ENCODE peak calls at places on chromosomes 6 and 20, in seven cellular contexts. H is IMR-90, I is OCI-LY7, F is brain microvascular endothelial cell, M is fibroblast of lung, E is LNCaP clone FGC, R is kidney epithelial cell. D is an unnamed sample.

GRCh38 chr20:63120286-63121090 is 95.4 kb downstream of the YTHDF1 start:
- DNase-seq in F (no peak), R (no peak), I (no peak), E (no peak), H (no peak), M (no peak), D (no peak)

GRCh38 chr6:170147056-170147787 is 143.7 kb downstream of the DLL1 start:
- DNase-seq in I (no peak), H (no peak), E (no peak), R (no peak), F (no peak), M (no peak), D (no peak)

GRCh38 chr20:20695250-20695816 is 17.1 kb downstream of the RALGAPA2 start:
- DNase-seq in I (no peak), R (no peak), M (no peak), H (no peak), F (no peak), E (no peak), D (no peak)

GRCh38 chr6:3958255-3958654 is 109.1 kb downstream of the FAM50B start:
- DNase-seq in M (no peak), H (no peak), E (no peak), I (no peak), R (no peak), F (no peak), D (no peak)

GRCh38 chr20:17939622-17940446 is 28.8 kb downstream of the SNX5 start:
- DNase-seq in I (no peak), F (no peak), M (no peak), H (no peak), R (no peak), E (no peak), D (no peak)

GRCh38 chr6:110708295-110708965 is 106.8 kb downstream of the CDK19 start:
- DNase-seq in F (no peak), E (no peak), H (peak; percentile 65), R (no peak), M (peak; percentile 68), I (no peak), D (peak; percentile 36)

GRCh38 chr6:113476937-113477839 is 380.0 kb upstream of the MARCKS start:
- DNase-seq in I (no peak), F (no peak), H (peak; percentile 40), M (no peak), E (no peak), R (no peak), D (no peak)

GRCh38 chr6:111238464-111239119 is 151.3 kb downstream of the SLC16A10 start:
- DNase-seq in M (peak; percentile 43), R (peak; percentile 55), H (peak; percentile 64), F (peak; percentile 32), E (no peak), I (no peak), D (no peak)

GRCh38 chr20:16615199-16615598 is 42.0 kb upstream of the KIF16B start:
- DNase-seq in R (no peak), E (no peak), I (no peak), M (peak; percentile 99), H (peak; percentile 92), F (peak; percentile 69), D (peak; percentile 59)

GRCh38 chr20:63505281-63505680 is 6.4 kb upstream of the EEF1A2 start:
- DNase-seq in I (no peak), M (no peak), E (no peak), H (no peak), R (no peak), F (no peak), D (no peak)

GRCh38 chr20:34364013-34364382 is 925 bp downstream of the ITCH start:
- DNase-seq in I (peak; percentile 18), R (no peak), E (no peak), H (peak; percentile 34), M (peak; percentile 60), F (peak; percentile 27), D (no peak)

GRCh38 chr20:61026173-61026572 is 225.9 kb upstream of the CDH4 start:
- DNase-seq in F (no peak), H (no peak), R (no peak), I (no peak), M (no peak), E (no peak), D (no peak)

GRCh38 chr6:135323202-135323668 is 142.1 kb downstream of the MYB start:
- DNase-seq in F (peak; percentile 32), M (no peak), I (peak; percentile 68), E (no peak), R (no peak), H (no peak), D (no peak)

GRCh38 chr6:47690791-47691190 is 7.6 kb upstream of the ADGRF4 start:
- DNase-seq in I (no peak), E (no peak), F (no peak), H (no peak), M (no peak), R (no peak), D (no peak)

GRCh38 chr20:53795170-53795569 is 201.5 kb upstream of the ZNF217 start:
- DNase-seq in R (no peak), F (peak; percentile 47), I (no peak), E (no peak), H (peak; percentile 55), M (no peak), D (no peak)

GRCh38 chr6:116511424-116512131 is at the start of gene CALHM5:
- DNase-seq in E (no peak), I (no peak), R (peak; percentile 59), M (peak; percentile 94), F (peak; percentile 93), H (peak; percentile 94), D (peak; percentile 46)

GRCh38 chr6:56984884-56985283 is 30.0 kb downstream of the BEND6 start:
- DNase-seq in M (no peak), R (no peak), H (no peak), E (no peak), I (no peak), F (no peak), D (no peak)

GRCh38 chr20:17655286-17655651 is 26.8 kb downstream of the RRBP1 start:
- DNase-seq in R (no peak), M (no peak), H (no peak), I (no peak), F (peak; percentile 35), E (no peak), D (no peak)

GRCh38 chr6:136501514-136501913 is 48.7 kb downstream of the MAP7 start:
- DNase-seq in M (peak; percentile 6), E (no peak), R (no peak), F (no peak), H (no peak), I (no peak), D (no peak)

GRCh38 chr6:91023529-91023928 is 436.7 kb upstream of the MAP3K7 start:
- DNase-seq in H (no peak), I (no peak), F (no peak), E (no peak), R (no peak), M (no peak), D (no peak)

GRCh38 chr6:116405663-116406329 is 35.0 kb downstream of the DSE start:
- DNase-seq in H (peak; percentile 86), E (no peak), R (no peak), M (peak; percentile 71), F (peak; percentile 62), I (peak; percentile 78), D (no peak)

GRCh38 chr20:52948491-52948890 is 23.7 kb upstream of the TSHZ2 start:
- DNase-seq in R (no peak), I (no peak), E (no peak), H (no peak), M (peak; percentile 34), F (no peak), D (no peak)

GRCh38 chr20:62374431-62375152 is 7.5 kb upstream of the LAMA5 start:
- DNase-seq in R (no peak), F (no peak), M (peak; percentile 38), I (no peak), H (peak; percentile 34), E (no peak), D (no peak)

GRCh38 chr6:16761469-16762264 is 407 bp upstream of the ATXN1 start:
- DNase-seq in H (peak; percentile 91), R (no peak), M (peak; percentile 93), I (no peak), F (peak; percentile 90), E (no peak), D (no peak)

GRCh38 chr6:129733290-129733689 is 23.3 kb upstream of the ARHGAP18 start:
- DNase-seq in R (no peak), F (no peak), H (no peak), E (no peak), M (no peak), I (peak; percentile 51), D (no peak)
- TF ChIP-seq CTCF in R (no peak), F (no peak), H (no peak), E (peak; percentile 32), M (no peak), I (peak; percentile 70), D (no peak)

GRCh38 chr6:108175176-108175591 is 9.4 kb downstream of the NR2E1 start:
- DNase-seq in R (no peak), H (no peak), I (no peak), E (no peak), M (no peak), F (no peak), D (no peak)
- H3K4me3 ChIP-seq in R (no peak overlapping the region), H (no peak overlapping the region), I (no peak overlapping the region), E (no peak overlapping the region), M (no peak overlapping the region), F (no peak overlapping the region), D (no peak overlapping the region)

DNA sequence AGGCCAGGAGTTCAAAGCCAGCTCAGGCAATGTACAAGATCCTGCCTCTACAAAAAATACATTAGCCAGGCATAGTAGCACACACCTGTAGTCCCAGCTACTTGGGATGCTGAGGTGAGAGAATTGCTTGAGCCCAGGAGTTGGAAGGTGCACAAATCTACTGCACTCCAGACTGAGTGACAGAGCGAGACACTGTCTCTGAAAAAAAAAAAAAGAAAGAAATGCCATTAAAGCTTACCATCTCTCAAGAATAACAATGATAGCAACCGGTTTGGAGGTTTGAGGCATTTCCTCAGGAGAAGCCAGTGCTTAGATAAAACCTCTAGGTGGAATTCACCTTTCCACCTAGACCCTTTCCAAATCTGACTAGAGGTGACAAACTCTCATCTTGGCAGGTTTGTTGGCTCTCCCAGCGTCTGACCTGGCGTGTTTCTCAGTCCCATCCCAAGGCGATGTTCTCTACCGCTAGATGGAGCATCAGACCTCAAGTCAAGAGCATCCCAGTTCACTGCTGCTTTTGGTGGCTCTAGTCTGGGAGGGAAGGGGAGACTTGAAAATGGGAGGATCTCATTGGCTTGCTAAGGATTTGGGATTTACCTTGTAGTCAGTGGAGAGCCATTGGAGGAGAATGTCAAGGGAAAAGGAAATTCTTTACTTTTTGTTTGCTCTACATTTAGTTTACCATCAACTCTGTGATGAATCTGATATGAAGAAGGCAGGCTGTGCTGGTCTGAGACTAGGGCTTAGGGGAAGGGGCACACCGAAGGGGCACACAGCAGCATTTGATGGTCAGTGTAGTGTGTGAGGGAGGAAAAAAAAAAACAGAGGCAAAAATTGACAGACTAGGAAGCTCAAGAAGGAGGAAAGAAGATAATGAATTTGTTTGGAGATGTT is 67.9 kb downstream of the NCOA7 start:
- DNase-seq in R (peak; percentile 29), I (no peak), E (no peak), F (peak; percentile 51), H (peak; percentile 80), M (peak; percentile 75), D (no peak)
- TF ChIP-seq CTCF in R (peak; percentile 84), I (no peak), E (peak; percentile 74), F (peak; percentile 93), H (peak; percentile 80), M (peak; percentile 84), D (peak; percentile 88)

DNA sequence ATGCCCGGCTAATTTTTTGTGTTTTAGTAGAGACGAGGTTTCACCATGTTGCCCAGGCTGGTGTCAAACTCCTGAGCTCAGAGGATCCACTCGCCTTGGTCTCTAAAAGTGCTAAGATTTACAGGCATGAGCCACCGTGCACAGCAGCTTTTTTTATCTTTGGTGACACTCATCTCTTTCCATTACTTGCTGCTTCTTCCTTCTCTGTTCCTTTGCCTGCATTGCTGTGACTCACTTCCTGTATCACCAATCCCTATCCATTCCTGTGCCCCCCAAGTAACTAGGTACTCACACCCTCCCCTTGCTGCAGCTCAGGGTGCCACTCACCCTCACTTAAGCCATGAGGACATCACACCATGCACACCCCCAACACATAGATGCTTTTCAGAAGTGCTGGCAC is 24.6 kb downstream of the KHDC1L start:
- DNase-seq in I (no peak), M (no peak), F (no peak), E (no peak), R (no peak), H (peak; percentile 6), D (no peak)
- H3K4me3 ChIP-seq in I (no peak overlapping the region), M (no peak overlapping the region), F (no peak overlapping the region), E (no peak overlapping the region), R (no peak overlapping the region), H (no peak overlapping the region), D (no peak overlapping the region)

D was measured in AG04449.